ENCODE peak calls at places on chromosomes 5 and 9, in five cellular contexts. One of them, this sample, is unnamed.

GRCh38 chr9:123863164-123863855 is 66.6 kb downstream of the DENND1A start:
- DNase-seq in Calu3: no peak
- DNase-seq in choroid plexus epithelial cell: peak; percentile 70
- DNase-seq in AG20443: no peak
- DNase-seq in T follicular helper cell: no peak
- DNase-seq in this sample: no peak

GRCh38 chr9:2216591-2216990 is 201.4 kb downstream of the SMARCA2 start:
- DNase-seq in AG20443: no peak
- DNase-seq in Calu3: no peak
- DNase-seq in choroid plexus epithelial cell: peak; percentile 52
- DNase-seq in T follicular helper cell: no peak
- DNase-seq in this sample: no peak

GRCh38 chr5:142621227-142621626 is 64.7 kb downstream of the FGF1 start:
- DNase-seq in choroid plexus epithelial cell: peak; percentile 56
- DNase-seq in AG20443: peak; percentile 76
- DNase-seq in Calu3: no peak
- DNase-seq in T follicular helper cell: no peak
- DNase-seq in this sample: no peak

GRCh38 chr5:122313001-122313402 is 965 bp downstream of the SNCAIP start:
- DNase-seq in Calu3: peak; percentile 11
- DNase-seq in T follicular helper cell: no peak
- DNase-seq in AG20443: peak; percentile 55
- DNase-seq in choroid plexus epithelial cell: peak; percentile 59
- DNase-seq in this sample: no peak

GRCh38 chr9:124264812-124265211 is 7.1 kb downstream of the NEK6 start:
- DNase-seq in choroid plexus epithelial cell: no peak
- DNase-seq in T follicular helper cell: no peak
- DNase-seq in Calu3: no peak
- DNase-seq in AG20443: peak; percentile 39
- DNase-seq in this sample: no peak

GRCh38 chr9:108727580-108728056 is 128.2 kb downstream of the ACTL7B start:
- DNase-seq in Calu3: no peak
- DNase-seq in T follicular helper cell: no peak
- DNase-seq in AG20443: no peak
- DNase-seq in choroid plexus epithelial cell: no peak
- DNase-seq in this sample: no peak

GRCh38 chr5:172180936-172181335 is 7.1 kb downstream of the STK10 start:
- DNase-seq in choroid plexus epithelial cell: no peak
- DNase-seq in AG20443: no peak
- DNase-seq in T follicular helper cell: no peak
- DNase-seq in Calu3: no peak
- DNase-seq in this sample: peak; percentile 61

GRCh38 chr5:65623482-65623881 is 651 bp downstream of the TRIM23 start:
- DNase-seq in Calu3: no peak
- DNase-seq in choroid plexus epithelial cell: peak; percentile 7
- DNase-seq in T follicular helper cell: peak; percentile 1
- DNase-seq in AG20443: no peak
- DNase-seq in this sample: no peak

GRCh38 chr9:94156549-94157407 is 72.5 kb downstream of the PTPDC1 start:
- DNase-seq in choroid plexus epithelial cell: peak; percentile 91
- DNase-seq in Calu3: peak; percentile 54
- DNase-seq in T follicular helper cell: no peak
- DNase-seq in AG20443: peak; percentile 46
- DNase-seq in this sample: no peak

GRCh38 chr5:41789434-41789833 is 80.8 kb downstream of the OXCT1 start:
- DNase-seq in T follicular helper cell: no peak
- DNase-seq in Calu3: no peak
- DNase-seq in AG20443: no peak
- DNase-seq in choroid plexus epithelial cell: no peak
- DNase-seq in this sample: no peak

GRCh38 chr9:5352637-5353248 is 13.1 kb upstream of the RLN1 start:
- DNase-seq in Calu3: no peak
- DNase-seq in AG20443: no peak
- DNase-seq in T follicular helper cell: no peak
- DNase-seq in choroid plexus epithelial cell: no peak
- DNase-seq in this sample: no peak

GRCh38 chr5:141354900-141355469 is at the start of gene PCDHGA4:
- DNase-seq in choroid plexus epithelial cell: no peak
- DNase-seq in AG20443: no peak
- DNase-seq in Calu3: no peak
- DNase-seq in T follicular helper cell: no peak
- DNase-seq in this sample: no peak

GRCh38 chr9:136784249-136784996 is 6.7 kb upstream of the TMEM141 start:
- DNase-seq in Calu3: peak; percentile 24
- DNase-seq in choroid plexus epithelial cell: no peak
- DNase-seq in T follicular helper cell: no peak
- DNase-seq in AG20443: peak; percentile 51
- DNase-seq in this sample: no peak

GRCh38 chr5:18375637-18376036 is 741.4 kb downstream of the TAF11L14 start:
- DNase-seq in Calu3: no peak
- DNase-seq in T follicular helper cell: no peak
- DNase-seq in AG20443: no peak
- DNase-seq in choroid plexus epithelial cell: no peak
- DNase-seq in this sample: no peak

GRCh38 chr9:117665601-117666377 is 38.4 kb upstream of the TLR4 start:
- DNase-seq in AG20443: no peak
- DNase-seq in T follicular helper cell: no peak
- DNase-seq in choroid plexus epithelial cell: no peak
- DNase-seq in Calu3: no peak
- DNase-seq in this sample: no peak

GRCh38 chr5:96252596-96252995 is 180.5 kb downstream of the PCSK1 start:
- DNase-seq in T follicular helper cell: no peak
- DNase-seq in AG20443: no peak
- DNase-seq in choroid plexus epithelial cell: no peak
- DNase-seq in Calu3: no peak
- DNase-seq in this sample: no peak

GRCh38 chr5:136613243-136613642 is 247.9 kb upstream of the TRPC7 start:
- DNase-seq in choroid plexus epithelial cell: no peak
- DNase-seq in T follicular helper cell: no peak
- DNase-seq in AG20443: no peak
- DNase-seq in Calu3: no peak
- DNase-seq in this sample: no peak

GRCh38 chr9:3856592-3856991 is 330.8 kb upstream of the RFX3 start:
- DNase-seq in choroid plexus epithelial cell: peak; percentile 65
- DNase-seq in T follicular helper cell: no peak
- DNase-seq in Calu3: no peak
- DNase-seq in AG20443: no peak
- DNase-seq in this sample: no peak

GRCh38 chr5:110105692-110106091 is 416.0 kb downstream of the MAN2A1 start:
- DNase-seq in Calu3: peak; percentile 3
- DNase-seq in T follicular helper cell: no peak
- DNase-seq in choroid plexus epithelial cell: peak; percentile 67
- DNase-seq in AG20443: peak; percentile 19
- DNase-seq in this sample: no peak

GRCh38 chr9:93902051-93902779 is 52.9 kb downstream of the BARX1 start:
- DNase-seq in AG20443: no peak
- DNase-seq in choroid plexus epithelial cell: no peak
- DNase-seq in T follicular helper cell: no peak
- DNase-seq in Calu3: no peak
- DNase-seq in this sample: no peak

GRCh38 chr9:128809831-128810230 is 8.5 kb upstream of the ENDOG start:
- DNase-seq in Calu3: no peak
- DNase-seq in AG20443: no peak
- DNase-seq in choroid plexus epithelial cell: no peak
- DNase-seq in T follicular helper cell: no peak
- DNase-seq in this sample: no peak

GRCh38 chr5:158364367-158364766 is 505.4 kb upstream of the CLINT1 start:
- DNase-seq in Calu3: no peak
- DNase-seq in AG20443: no peak
- DNase-seq in choroid plexus epithelial cell: no peak
- DNase-seq in T follicular helper cell: no peak
- DNase-seq in this sample: no peak

GRCh38 chr5:174596429-174596828 is 128.0 kb upstream of the MSX2 start:
- DNase-seq in AG20443: peak; percentile 27
- DNase-seq in Calu3: no peak
- DNase-seq in T follicular helper cell: no peak
- DNase-seq in choroid plexus epithelial cell: peak; percentile 48
- DNase-seq in this sample: no peak

GRCh38 chr9:114910541-114910940 is 19.9 kb downstream of the TNFSF8 start:
- DNase-seq in T follicular helper cell: no peak
- DNase-seq in choroid plexus epithelial cell: no peak
- DNase-seq in AG20443: no peak
- DNase-seq in Calu3: no peak
- DNase-seq in this sample: no peak

GRCh38 chr5:172548311-172548731 is 92.7 kb upstream of the NEURL1B start:
- DNase-seq in T follicular helper cell: no peak
- DNase-seq in Calu3: no peak
- DNase-seq in choroid plexus epithelial cell: no peak
- DNase-seq in AG20443: no peak
- DNase-seq in this sample: no peak

GRCh38 chr5:170769236-170769635 is 14.3 kb upstream of the GABRP start:
- DNase-seq in Calu3: no peak
- DNase-seq in AG20443: no peak
- DNase-seq in T follicular helper cell: no peak
- DNase-seq in choroid plexus epithelial cell: no peak
- DNase-seq in this sample: no peak

This sample was measured in T-cell.